ENCODE peak calls at places on chromosomes 2 and 18, in four cellular contexts. V, I, N and K are unnamed samples.

GRCh38 chr2:162925595-162925994 is 87.0 kb upstream of the KCNH7 start:
- DNase-seq in I (no peak), N (no peak), V (no peak), K (no peak)

GRCh38 chr18:77765468-77765867 is 515.8 kb downstream of the GALR1 start:
- DNase-seq in N (no peak), I (no peak), V (no peak), K (no peak)

GRCh38 chr18:48552130-48552529 is 13.3 kb downstream of the CTIF start:
- DNase-seq in I (no peak), V (no peak), N (no peak), K (no peak)

GRCh38 chr2:145055651-145056050 is 535.7 kb upstream of the ZEB2 start:
- DNase-seq in V (no peak), I (no peak), N (no peak), K (no peak)

GRCh38 chr2:7588295-7588694 is 671.1 kb downstream of the RNF144A start:
- DNase-seq in V (no peak), N (no peak), I (no peak), K (no peak)

GRCh38 chr2:237479747-237480146 is 7.3 kb upstream of the MLPH start:
- DNase-seq in N (no peak), I (no peak), V (no peak), K (no peak)

GRCh38 chr2:105076121-105076520 is 38.3 kb downstream of the MRPS9 start:
- DNase-seq in N (no peak), V (no peak), I (no peak), K (no peak)

GRCh38 chr18:74869904-74870863 is 272.5 kb downstream of the ZNF407 start:
- DNase-seq in V (no peak), N (no peak), I (no peak), K (no peak)

GRCh38 chr2:1626271-1626681 is 118.0 kb downstream of the PXDN start:
- DNase-seq in V (no peak), I (no peak), N (no peak), K (peak; percentile 25)

GRCh38 chr2:80381666-80382065 is 77.1 kb upstream of the LRRTM1 start:
- DNase-seq in V (no peak), I (no peak), N (no peak), K (no peak)

GRCh38 chr2:186544255-186544675 is 45.6 kb upstream of the ITGAV start:
- DNase-seq in N (no peak), V (no peak), I (no peak), K (no peak)

GRCh38 chr2:66553370-66553769 is 118.4 kb downstream of the MEIS1 start:
- DNase-seq in I (peak; percentile 52), N (peak; percentile 64), V (no peak), K (peak; percentile 90)

GRCh38 chr2:239186958-239187357 is 213.9 kb downstream of the HDAC4 start:
- DNase-seq in I (peak; percentile 1), N (peak; percentile 3), V (no peak), K (peak; percentile 67)

GRCh38 chr2:82340578-82341053 is 2036.1 kb upstream of the LRRTM1 start:
- DNase-seq in I (no peak), N (no peak), V (no peak), K (no peak)

GRCh38 chr2:18949871-18950597 is 360.7 kb upstream of the NT5C1B start:
- DNase-seq in V (no peak), N (no peak), I (no peak), K (no peak)

GRCh38 chr2:233801357-233802131 is 23.4 kb downstream of the MROH2A start:
- DNase-seq in V (no peak), I (no peak), N (no peak), K (no peak)

GRCh38 chr2:74945783-74946165 is 12.7 kb upstream of the POLE4 start:
- DNase-seq in I (no peak), N (no peak), V (no peak), K (no peak)

GRCh38 chr2:28452534-28453081 is 43.3 kb upstream of the PLB1 start:
- DNase-seq in I (peak; percentile 74), V (peak; percentile 62), N (peak; percentile 67), K (peak; percentile 94)

GRCh38 chr2:231306791-231307440 is 88.6 kb upstream of the B3GNT7 start:
- DNase-seq in N (no peak), V (no peak), I (no peak), K (no peak)

GRCh38 chr2:238467062-238467461 is 40.3 kb downstream of the ASB1 start:
- DNase-seq in N (no peak), I (no peak), V (no peak), K (no peak)

GRCh38 chr2:234548720-234549420 is 52.0 kb upstream of the ARL4C start:
- DNase-seq in V (no peak), I (no peak), N (no peak), K (peak; percentile 57)

GRCh38 chr2:56040189-56040588 is 116.6 kb upstream of the EFEMP1 start:
- DNase-seq in I (no peak), V (no peak), N (peak; percentile 84), K (no peak)

GRCh38 chr18:28647961-28648360 is 471.0 kb upstream of the CDH2 start:
- DNase-seq in V (no peak), I (no peak), N (no peak), K (no peak)

GRCh38 chr2:28617502-28618184 is 121.8 kb downstream of the PLB1 start:
- DNase-seq in V (no peak), I (no peak), N (no peak), K (peak; percentile 33)

GRCh38 chr2:206144383-206144782 is 14.9 kb downstream of the NDUFS1 start:
- DNase-seq in V (no peak), I (no peak), N (no peak), K (no peak)

GRCh38 chr2:141199711-141200110 is 931.1 kb downstream of the LRP1B start:
- DNase-seq in V (no peak), I (no peak), N (no peak), K (no peak)

GRCh38 chr2:88451647-88452150 is 794 bp downstream of the FOXI3 start:
- DNase-seq in N (peak; percentile 18), V (no peak), I (no peak), K (no peak)

GRCh38 chr2:23009545-23010149 is 375.3 kb upstream of the KLHL29 start:
- DNase-seq in N (no peak), V (no peak), I (no peak), K (no peak)

GRCh38 chr2:33275689-33276444 is 200.6 kb upstream of the RASGRP3 start:
- DNase-seq in I (peak; percentile 28), N (peak; percentile 28), V (no peak), K (peak; percentile 88)

GRCh38 chr2:53610260-53610659 is 157.3 kb upstream of the CHAC2 start:
- DNase-seq in V (no peak), I (no peak), N (no peak), K (no peak)

GRCh38 chr18:9211955-9212354 is 75.4 kb downstream of the ANKRD12 start:
- DNase-seq in V (no peak), I (no peak), N (no peak), K (no peak)

GRCh38 chr2:33412920-33413319 is 63.5 kb upstream of the RASGRP3 start:
- DNase-seq in N (no peak), V (no peak), I (no peak), K (no peak)

GRCh38 chr2:140869107-140869506 is 1261.7 kb downstream of the LRP1B start:
- DNase-seq in I (no peak), N (no peak), V (no peak), K (no peak)

GRCh38 chr2:71789556-71790219 is 336.3 kb downstream of the DYSF start:
- DNase-seq in N (no peak), I (no peak), V (no peak), K (no peak)

GRCh38 chr2:207930747-207931146 is 94.6 kb downstream of the PLEKHM3 start:
- DNase-seq in V (no peak), N (peak; percentile 67), I (no peak), K (no peak)

GRCh38 chr18:77068321-77068841 is 64.2 kb downstream of the MBP start:
- DNase-seq in V (peak; percentile 53), N (no peak), I (no peak), K (no peak)

GRCh38 chr2:154758871-154759270 is 60.4 kb downstream of the KCNJ3 start:
- DNase-seq in V (no peak), N (no peak), I (no peak), K (no peak)

GRCh38 chr2:40257812-40258457 is 194.0 kb downstream of the SLC8A1 start:
- DNase-seq in N (no peak), I (no peak), V (no peak), K (no peak)

DNA sequence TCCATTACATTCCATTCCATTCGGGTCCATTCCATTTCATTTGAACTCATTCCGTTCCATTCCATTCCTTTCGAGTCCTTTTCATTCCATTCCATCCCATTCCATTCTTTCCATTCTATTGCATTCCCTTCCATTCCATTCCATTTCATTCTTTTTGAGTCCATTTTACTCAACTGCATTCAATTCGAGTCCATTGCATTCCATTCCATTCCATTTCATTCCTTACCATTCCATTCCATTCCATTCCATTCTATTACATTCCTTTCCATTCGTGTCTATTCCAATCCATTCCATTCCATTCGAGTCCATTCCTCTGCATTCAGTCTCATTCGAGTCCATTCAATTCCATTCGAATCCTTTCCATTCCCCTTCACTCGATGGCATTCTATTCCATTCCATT is 1128.8 kb downstream of the RPIA start:
- DNase-seq in N (no peak), I (no peak), V (no peak), K (no peak)
- H3K9me3 ChIP-seq in N (no peaks in the 10 kb centered on the region), I (no peaks in the 10 kb centered on the region), V (peaks cover 18% of the 10 kb centered on the region), K (peaks cover 9% of the 10 kb centered on the region)

DNA sequence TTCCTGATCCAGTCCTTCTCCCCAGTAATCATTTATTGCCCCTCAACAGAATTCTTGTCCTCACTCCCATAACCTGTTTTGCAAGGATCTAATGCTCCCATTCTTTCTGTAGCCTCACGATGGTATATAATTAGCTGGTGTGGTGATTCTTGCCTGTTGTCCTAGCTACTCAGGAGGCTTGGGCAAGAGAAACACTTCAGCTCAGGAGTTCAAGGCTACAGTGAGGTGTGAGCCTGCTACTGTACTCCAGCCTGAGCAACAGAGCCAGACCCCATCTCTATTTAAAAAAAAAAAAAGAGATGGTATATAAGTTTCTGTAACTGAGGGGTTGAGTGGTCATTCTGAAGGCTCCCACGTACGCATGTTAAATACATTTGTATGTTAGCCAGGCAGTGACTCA is 7.7 kb upstream of the TRAPPC8 start:
- DNase-seq in N (no peak), I (no peak), V (no peak), K (no peak)
- H3K9me3 ChIP-seq in N (no peaks in the 10 kb centered on the region), I (no peaks in the 10 kb centered on the region), V (no peaks in the 10 kb centered on the region), K (no peaks in the 10 kb centered on the region)

DNA sequence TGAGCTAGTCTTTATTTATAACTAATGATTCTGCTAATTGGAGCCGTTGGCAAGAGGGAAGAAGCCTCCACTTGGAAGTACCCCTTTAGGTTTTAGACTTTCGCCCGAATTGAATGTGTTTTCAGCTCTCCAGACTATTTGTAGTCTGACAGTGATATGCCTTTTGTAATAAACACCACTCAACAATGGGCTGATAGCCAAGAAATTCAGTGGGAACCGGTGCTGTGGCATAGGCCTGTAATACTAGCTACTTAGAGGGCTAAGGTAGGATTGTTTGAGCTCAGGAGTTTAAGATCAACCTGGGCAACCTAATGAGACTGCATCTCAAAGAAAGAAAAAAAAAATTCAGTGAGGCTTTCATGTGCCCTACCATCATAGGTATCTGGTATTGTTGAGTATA is 13.6 kb upstream of the ZSCAN30 start:
- DNase-seq in I (no peak), N (no peak), V (no peak), K (no peak)
- H3K9me3 ChIP-seq in I (peaks cover 100% of the 10 kb centered on the region), N (peaks cover 3% of the 10 kb centered on the region), V (peaks cover 48% of the 10 kb centered on the region), K (peaks cover 11% of the 10 kb centered on the region)

DNA sequence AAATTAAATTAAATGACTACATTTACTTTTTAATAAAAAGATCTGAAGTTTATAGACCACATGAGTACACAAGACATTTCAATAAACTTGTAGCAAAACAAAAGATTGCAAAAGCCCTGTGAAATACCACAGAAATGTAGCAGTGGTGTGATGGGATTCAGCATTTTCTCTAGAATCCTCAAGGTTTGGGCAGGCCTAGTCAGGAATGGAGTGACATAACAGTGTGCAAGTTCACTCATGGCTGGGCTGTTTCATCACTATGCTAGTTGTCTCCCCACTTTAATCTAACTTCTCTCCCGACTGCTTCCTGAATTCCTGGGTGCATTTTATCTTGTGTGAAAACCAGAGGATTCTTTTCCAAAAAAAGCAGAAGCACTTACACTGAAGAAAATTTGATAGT is 1089.9 kb upstream of the DDX18 start:
- DNase-seq in I (no peak), V (no peak), N (no peak), K (no peak)
- H3K9me3 ChIP-seq in I (no peaks in the 10 kb centered on the region), V (no peaks in the 10 kb centered on the region), N (no peaks in the 10 kb centered on the region), K (peaks cover 3% of the 10 kb centered on the region)